ENCODE peak calls at places on chromosomes 4 and X, in ten cellular contexts. One of them, this sample, is unnamed.
A peak's percentile ranks its signal among the peaks of the same experiment; 100 is the strongest.

GRCh38 chr4:39233114-39233513 is 50.8 kb downstream of the WDR19 start:
- DNase-seq in lung microvascular endothelial cell: no peak
- DNase-seq in iris pigment epithelial cell: no peak
- DNase-seq in stimulated activated CD8-positive, alpha-beta memory T cell treated with anti-CD3 and anti-CD28 coated beads, Interleukin-2, amount 100 ng/mL, for 48 hours: no peak
- DNase-seq in progenitor cell of endocrine pancreas: no peak
- DNase-seq in stimulated activated CD4-positive, alpha-beta T cell treated with anti-CD3 and anti-CD28 coated beads, TNF-alpha, amount 100 ng/mL, for 48 hours: no peak
- DNase-seq in sigmoid colon: no peak
- DNase-seq in posterior cingulate gyrus: no peak
- DNase-seq in NCI-H2171 treated with DMSO at 0.1 percent for 48 hours: no peak
- DNase-seq in left lobe of liver: no peak
- DNase-seq in this sample: no peak

GRCh38 chr4:27518876-27519275 is 658.2 kb downstream of the STIM2 start:
- DNase-seq in lung microvascular endothelial cell: no peak
- DNase-seq in iris pigment epithelial cell: no peak
- DNase-seq in stimulated activated CD8-positive, alpha-beta memory T cell treated with anti-CD3 and anti-CD28 coated beads, Interleukin-2, amount 100 ng/mL, for 48 hours: no peak
- DNase-seq in progenitor cell of endocrine pancreas: no peak
- DNase-seq in stimulated activated CD4-positive, alpha-beta T cell treated with anti-CD3 and anti-CD28 coated beads, TNF-alpha, amount 100 ng/mL, for 48 hours: no peak
- DNase-seq in sigmoid colon: no peak
- DNase-seq in posterior cingulate gyrus: no peak
- DNase-seq in NCI-H2171 treated with DMSO at 0.1 percent for 48 hours: no peak
- DNase-seq in left lobe of liver: no peak
- DNase-seq in this sample: no peak

GRCh38 chr4:78517050-78517652 is 34.4 kb upstream of the ANXA3 start:
- DNase-seq in lung microvascular endothelial cell: peak; percentile 49
- DNase-seq in iris pigment epithelial cell: peak; percentile 48
- DNase-seq in stimulated activated CD8-positive, alpha-beta memory T cell treated with anti-CD3 and anti-CD28 coated beads, Interleukin-2, amount 100 ng/mL, for 48 hours: no peak
- DNase-seq in progenitor cell of endocrine pancreas: no peak
- DNase-seq in stimulated activated CD4-positive, alpha-beta T cell treated with anti-CD3 and anti-CD28 coated beads, TNF-alpha, amount 100 ng/mL, for 48 hours: no peak
- DNase-seq in sigmoid colon: no peak
- DNase-seq in posterior cingulate gyrus: no peak
- DNase-seq in NCI-H2171 treated with DMSO at 0.1 percent for 48 hours: peak; percentile 15
- DNase-seq in left lobe of liver: no peak
- DNase-seq in this sample: no peak

GRCh38 chr4:33086351-33086900 is 2366.3 kb downstream of the PCDH7 start:
- DNase-seq in lung microvascular endothelial cell: no peak
- DNase-seq in iris pigment epithelial cell: no peak
- DNase-seq in stimulated activated CD8-positive, alpha-beta memory T cell treated with anti-CD3 and anti-CD28 coated beads, Interleukin-2, amount 100 ng/mL, for 48 hours: no peak
- DNase-seq in progenitor cell of endocrine pancreas: no peak
- DNase-seq in stimulated activated CD4-positive, alpha-beta T cell treated with anti-CD3 and anti-CD28 coated beads, TNF-alpha, amount 100 ng/mL, for 48 hours: no peak
- DNase-seq in sigmoid colon: no peak
- DNase-seq in posterior cingulate gyrus: no peak
- DNase-seq in NCI-H2171 treated with DMSO at 0.1 percent for 48 hours: no peak
- DNase-seq in left lobe of liver: no peak
- DNase-seq in this sample: no peak

GRCh38 chr4:110109455-110109854 is 89.0 kb downstream of the ELOVL6 start:
- DNase-seq in lung microvascular endothelial cell: no peak
- DNase-seq in iris pigment epithelial cell: no peak
- DNase-seq in stimulated activated CD8-positive, alpha-beta memory T cell treated with anti-CD3 and anti-CD28 coated beads, Interleukin-2, amount 100 ng/mL, for 48 hours: no peak
- DNase-seq in progenitor cell of endocrine pancreas: no peak
- DNase-seq in stimulated activated CD4-positive, alpha-beta T cell treated with anti-CD3 and anti-CD28 coated beads, TNF-alpha, amount 100 ng/mL, for 48 hours: no peak
- DNase-seq in sigmoid colon: no peak
- DNase-seq in posterior cingulate gyrus: no peak
- DNase-seq in NCI-H2171 treated with DMSO at 0.1 percent for 48 hours: no peak
- DNase-seq in left lobe of liver: no peak
- DNase-seq in this sample: no peak

GRCh38 chr4:116639070-116639577 is 446.3 kb downstream of the TRAM1L1 start:
- DNase-seq in lung microvascular endothelial cell: no peak
- DNase-seq in iris pigment epithelial cell: no peak
- DNase-seq in stimulated activated CD8-positive, alpha-beta memory T cell treated with anti-CD3 and anti-CD28 coated beads, Interleukin-2, amount 100 ng/mL, for 48 hours: no peak
- DNase-seq in progenitor cell of endocrine pancreas: no peak
- DNase-seq in stimulated activated CD4-positive, alpha-beta T cell treated with anti-CD3 and anti-CD28 coated beads, TNF-alpha, amount 100 ng/mL, for 48 hours: no peak
- DNase-seq in sigmoid colon: no peak
- DNase-seq in posterior cingulate gyrus: no peak
- DNase-seq in NCI-H2171 treated with DMSO at 0.1 percent for 48 hours: no peak
- DNase-seq in left lobe of liver: no peak
- DNase-seq in this sample: no peak

GRCh38 chr4:164109517-164109916 is 615.0 kb downstream of the TMA16 start:
- DNase-seq in lung microvascular endothelial cell: no peak
- DNase-seq in iris pigment epithelial cell: peak; percentile 2
- DNase-seq in stimulated activated CD8-positive, alpha-beta memory T cell treated with anti-CD3 and anti-CD28 coated beads, Interleukin-2, amount 100 ng/mL, for 48 hours: no peak
- DNase-seq in progenitor cell of endocrine pancreas: no peak
- DNase-seq in stimulated activated CD4-positive, alpha-beta T cell treated with anti-CD3 and anti-CD28 coated beads, TNF-alpha, amount 100 ng/mL, for 48 hours: no peak
- DNase-seq in sigmoid colon: no peak
- DNase-seq in posterior cingulate gyrus: no peak
- DNase-seq in NCI-H2171 treated with DMSO at 0.1 percent for 48 hours: no peak
- DNase-seq in left lobe of liver: no peak
- DNase-seq in this sample: no peak

GRCh38 chr4:67393699-67394281 is 151.5 kb downstream of the CENPC start:
- DNase-seq in lung microvascular endothelial cell: peak; percentile 60
- DNase-seq in iris pigment epithelial cell: peak; percentile 35
- DNase-seq in stimulated activated CD8-positive, alpha-beta memory T cell treated with anti-CD3 and anti-CD28 coated beads, Interleukin-2, amount 100 ng/mL, for 48 hours: no peak
- DNase-seq in progenitor cell of endocrine pancreas: no peak
- DNase-seq in stimulated activated CD4-positive, alpha-beta T cell treated with anti-CD3 and anti-CD28 coated beads, TNF-alpha, amount 100 ng/mL, for 48 hours: peak; percentile 12
- DNase-seq in sigmoid colon: no peak
- DNase-seq in posterior cingulate gyrus: no peak
- DNase-seq in NCI-H2171 treated with DMSO at 0.1 percent for 48 hours: peak; percentile 20
- DNase-seq in left lobe of liver: no peak
- DNase-seq in this sample: no peak

GRCh38 chr4:147731611-147732515 is at the start of gene ARHGAP10:
- DNase-seq in lung microvascular endothelial cell: peak; percentile 77
- DNase-seq in iris pigment epithelial cell: peak; percentile 80
- DNase-seq in stimulated activated CD8-positive, alpha-beta memory T cell treated with anti-CD3 and anti-CD28 coated beads, Interleukin-2, amount 100 ng/mL, for 48 hours: peak; percentile 54
- DNase-seq in progenitor cell of endocrine pancreas: peak; percentile 58
- DNase-seq in stimulated activated CD4-positive, alpha-beta T cell treated with anti-CD3 and anti-CD28 coated beads, TNF-alpha, amount 100 ng/mL, for 48 hours: peak; percentile 58
- DNase-seq in sigmoid colon: peak; percentile 92
- DNase-seq in posterior cingulate gyrus: peak; percentile 48
- DNase-seq in NCI-H2171 treated with DMSO at 0.1 percent for 48 hours: peak; percentile 58
- DNase-seq in left lobe of liver: peak; percentile 65
- DNase-seq in this sample: peak; percentile 77

GRCh38 chr4:29276150-29276549 is 1444.0 kb upstream of the PCDH7 start:
- DNase-seq in lung microvascular endothelial cell: peak; percentile 17
- DNase-seq in iris pigment epithelial cell: no peak
- DNase-seq in stimulated activated CD8-positive, alpha-beta memory T cell treated with anti-CD3 and anti-CD28 coated beads, Interleukin-2, amount 100 ng/mL, for 48 hours: no peak
- DNase-seq in progenitor cell of endocrine pancreas: no peak
- DNase-seq in stimulated activated CD4-positive, alpha-beta T cell treated with anti-CD3 and anti-CD28 coated beads, TNF-alpha, amount 100 ng/mL, for 48 hours: no peak
- DNase-seq in sigmoid colon: no peak
- DNase-seq in posterior cingulate gyrus: no peak
- DNase-seq in NCI-H2171 treated with DMSO at 0.1 percent for 48 hours: no peak
- DNase-seq in left lobe of liver: no peak
- DNase-seq in this sample: no peak

GRCh38 chrX:129694805-129695204 is 40.0 kb upstream of the APLN start:
- DNase-seq in lung microvascular endothelial cell: no peak
- DNase-seq in iris pigment epithelial cell: no peak
- DNase-seq in stimulated activated CD8-positive, alpha-beta memory T cell treated with anti-CD3 and anti-CD28 coated beads, Interleukin-2, amount 100 ng/mL, for 48 hours: no peak
- DNase-seq in progenitor cell of endocrine pancreas: no peak
- DNase-seq in stimulated activated CD4-positive, alpha-beta T cell treated with anti-CD3 and anti-CD28 coated beads, TNF-alpha, amount 100 ng/mL, for 48 hours: no peak
- DNase-seq in sigmoid colon: no peak
- DNase-seq in posterior cingulate gyrus: no peak
- DNase-seq in NCI-H2171 treated with DMSO at 0.1 percent for 48 hours: no peak
- DNase-seq in left lobe of liver: no peak
- DNase-seq in this sample: no peak

GRCh38 chrX:46953137-46953527 is 40.9 kb downstream of the JADE3 start:
- DNase-seq in lung microvascular endothelial cell: no peak
- DNase-seq in iris pigment epithelial cell: no peak
- DNase-seq in stimulated activated CD8-positive, alpha-beta memory T cell treated with anti-CD3 and anti-CD28 coated beads, Interleukin-2, amount 100 ng/mL, for 48 hours: no peak
- DNase-seq in progenitor cell of endocrine pancreas: no peak
- DNase-seq in stimulated activated CD4-positive, alpha-beta T cell treated with anti-CD3 and anti-CD28 coated beads, TNF-alpha, amount 100 ng/mL, for 48 hours: no peak
- DNase-seq in sigmoid colon: no peak
- DNase-seq in posterior cingulate gyrus: no peak
- DNase-seq in NCI-H2171 treated with DMSO at 0.1 percent for 48 hours: no peak
- DNase-seq in left lobe of liver: no peak
- DNase-seq in this sample: no peak

GRCh38 chr4:91577864-91578263 is 725.9 kb upstream of the GRID2 start:
- DNase-seq in lung microvascular endothelial cell: no peak
- DNase-seq in iris pigment epithelial cell: no peak
- DNase-seq in stimulated activated CD8-positive, alpha-beta memory T cell treated with anti-CD3 and anti-CD28 coated beads, Interleukin-2, amount 100 ng/mL, for 48 hours: no peak
- DNase-seq in progenitor cell of endocrine pancreas: no peak
- DNase-seq in stimulated activated CD4-positive, alpha-beta T cell treated with anti-CD3 and anti-CD28 coated beads, TNF-alpha, amount 100 ng/mL, for 48 hours: no peak
- DNase-seq in sigmoid colon: no peak
- DNase-seq in posterior cingulate gyrus: no peak
- DNase-seq in NCI-H2171 treated with DMSO at 0.1 percent for 48 hours: no peak
- DNase-seq in left lobe of liver: no peak
- DNase-seq in this sample: no peak

GRCh38 chrX:6052111-6052745 is 176.4 kb downstream of the NLGN4X start:
- DNase-seq in lung microvascular endothelial cell: no peak
- DNase-seq in iris pigment epithelial cell: no peak
- DNase-seq in stimulated activated CD8-positive, alpha-beta memory T cell treated with anti-CD3 and anti-CD28 coated beads, Interleukin-2, amount 100 ng/mL, for 48 hours: no peak
- DNase-seq in progenitor cell of endocrine pancreas: no peak
- DNase-seq in stimulated activated CD4-positive, alpha-beta T cell treated with anti-CD3 and anti-CD28 coated beads, TNF-alpha, amount 100 ng/mL, for 48 hours: no peak
- DNase-seq in sigmoid colon: no peak
- DNase-seq in posterior cingulate gyrus: peak; percentile 19
- DNase-seq in NCI-H2171 treated with DMSO at 0.1 percent for 48 hours: peak; percentile 10
- DNase-seq in left lobe of liver: no peak
- DNase-seq in this sample: no peak

GRCh38 chrX:19866626-19867410 is 20.6 kb downstream of the SH3KBP1 start:
- DNase-seq in lung microvascular endothelial cell: no peak
- DNase-seq in iris pigment epithelial cell: no peak
- DNase-seq in stimulated activated CD8-positive, alpha-beta memory T cell treated with anti-CD3 and anti-CD28 coated beads, Interleukin-2, amount 100 ng/mL, for 48 hours: no peak
- DNase-seq in progenitor cell of endocrine pancreas: no peak
- DNase-seq in stimulated activated CD4-positive, alpha-beta T cell treated with anti-CD3 and anti-CD28 coated beads, TNF-alpha, amount 100 ng/mL, for 48 hours: no peak
- DNase-seq in sigmoid colon: no peak
- DNase-seq in posterior cingulate gyrus: no peak
- DNase-seq in NCI-H2171 treated with DMSO at 0.1 percent for 48 hours: no peak
- DNase-seq in left lobe of liver: no peak
- DNase-seq in this sample: no peak

GRCh38 chr4:76504613-76505465 is 69.8 kb downstream of the SHROOM3 start:
- DNase-seq in lung microvascular endothelial cell: peak; percentile 70
- DNase-seq in iris pigment epithelial cell: peak; percentile 58
- DNase-seq in stimulated activated CD8-positive, alpha-beta memory T cell treated with anti-CD3 and anti-CD28 coated beads, Interleukin-2, amount 100 ng/mL, for 48 hours: no peak
- DNase-seq in progenitor cell of endocrine pancreas: no peak
- DNase-seq in stimulated activated CD4-positive, alpha-beta T cell treated with anti-CD3 and anti-CD28 coated beads, TNF-alpha, amount 100 ng/mL, for 48 hours: peak; percentile 1
- DNase-seq in sigmoid colon: no peak
- DNase-seq in posterior cingulate gyrus: no peak
- DNase-seq in NCI-H2171 treated with DMSO at 0.1 percent for 48 hours: peak; percentile 9
- DNase-seq in left lobe of liver: no peak
- DNase-seq in this sample: no peak

This sample was measured in mesothelial cell of epicardium.